ENCODE peak calls at places on chromosomes 13 and 19, in seven cellular contexts. One of them, this sample, is unnamed.

GRCh38 chr19:45275370-45275971 is 24.4 kb downstream of the MARK4 start:
- DNase-seq in NCI-H460: no peak
- DNase-seq in NAMALWA: peak
- DNase-seq in CD4-positive, CD25-positive, alpha-beta regulatory T cell: no peak
- DNase-seq in activated naive CD8-positive, alpha-beta T cell treated with anti-CD3 and anti-CD28 coated beads for 36 hours: no peak
- DNase-seq in effector CD4-positive, alpha-beta T cell: no peak
- DNase-seq in ELF-1: no peak
- DNase-seq in this sample: no peak

GRCh38 chr13:110275931-110276552 is 30.9 kb downstream of the COL4A1 start:
- DNase-seq in CD4-positive, CD25-positive, alpha-beta regulatory T cell: no peak
- DNase-seq in effector CD4-positive, alpha-beta T cell: no peak
- DNase-seq in NCI-H460: no peak
- DNase-seq in ELF-1: no peak
- DNase-seq in activated naive CD8-positive, alpha-beta T cell treated with anti-CD3 and anti-CD28 coated beads for 36 hours: no peak
- DNase-seq in NAMALWA: no peak
- DNase-seq in this sample: no peak

GRCh38 chr13:99362362-99362761 is 55.2 kb upstream of the GPR183 start:
- DNase-seq in NCI-H460: no peak
- DNase-seq in NAMALWA: no peak
- DNase-seq in ELF-1: no peak
- DNase-seq in CD4-positive, CD25-positive, alpha-beta regulatory T cell: no peak
- DNase-seq in effector CD4-positive, alpha-beta T cell: no peak
- DNase-seq in activated naive CD8-positive, alpha-beta T cell treated with anti-CD3 and anti-CD28 coated beads for 36 hours: no peak
- DNase-seq in this sample: no peak

GRCh38 chr13:21670006-21670882 is 629 bp upstream of the FGF9 start:
- DNase-seq in effector CD4-positive, alpha-beta T cell: peak
- DNase-seq in CD4-positive, CD25-positive, alpha-beta regulatory T cell: peak
- DNase-seq in NAMALWA: peak
- DNase-seq in NCI-H460: no peak
- DNase-seq in activated naive CD8-positive, alpha-beta T cell treated with anti-CD3 and anti-CD28 coated beads for 36 hours: peak
- DNase-seq in ELF-1: peak
- DNase-seq in this sample: peak

GRCh38 chr13:46143239-46143701 is 38.4 kb upstream of the CPB2 start:
- DNase-seq in activated naive CD8-positive, alpha-beta T cell treated with anti-CD3 and anti-CD28 coated beads for 36 hours: no peak
- DNase-seq in NCI-H460: no peak
- DNase-seq in effector CD4-positive, alpha-beta T cell: no peak
- DNase-seq in ELF-1: no peak
- DNase-seq in NAMALWA: no peak
- DNase-seq in CD4-positive, CD25-positive, alpha-beta regulatory T cell: no peak
- DNase-seq in this sample: no peak

GRCh38 chr19:1249990-1250298 is 1.6 kb downstream of the MIDN start:
- DNase-seq in CD4-positive, CD25-positive, alpha-beta regulatory T cell: no peak
- DNase-seq in NCI-H460: no peak
- DNase-seq in effector CD4-positive, alpha-beta T cell: no peak
- DNase-seq in ELF-1: no peak
- DNase-seq in NAMALWA: no peak
- DNase-seq in activated naive CD8-positive, alpha-beta T cell treated with anti-CD3 and anti-CD28 coated beads for 36 hours: no peak
- DNase-seq in this sample: no peak

GRCh38 chr19:22438011-22438410 is 15.9 kb upstream of the ZNF98 start:
- DNase-seq in CD4-positive, CD25-positive, alpha-beta regulatory T cell: no peak
- DNase-seq in activated naive CD8-positive, alpha-beta T cell treated with anti-CD3 and anti-CD28 coated beads for 36 hours: no peak
- DNase-seq in effector CD4-positive, alpha-beta T cell: no peak
- DNase-seq in NAMALWA: no peak
- DNase-seq in ELF-1: no peak
- DNase-seq in NCI-H460: no peak
- DNase-seq in this sample: no peak

GRCh38 chr13:50340566-50341287 is 325.5 kb downstream of the KCNRG start:
- DNase-seq in CD4-positive, CD25-positive, alpha-beta regulatory T cell: no peak
- DNase-seq in NCI-H460: no peak
- DNase-seq in ELF-1: peak
- DNase-seq in NAMALWA: no peak
- DNase-seq in effector CD4-positive, alpha-beta T cell: no peak
- DNase-seq in activated naive CD8-positive, alpha-beta T cell treated with anti-CD3 and anti-CD28 coated beads for 36 hours: no peak
- DNase-seq in this sample: no peak

GRCh38 chr19:54415901-54416621 is 797 bp downstream of the TTYH1 start:
- DNase-seq in NCI-H460: no peak
- DNase-seq in NAMALWA: no peak
- DNase-seq in activated naive CD8-positive, alpha-beta T cell treated with anti-CD3 and anti-CD28 coated beads for 36 hours: no peak
- DNase-seq in effector CD4-positive, alpha-beta T cell: no peak
- DNase-seq in ELF-1: peak
- DNase-seq in CD4-positive, CD25-positive, alpha-beta regulatory T cell: no peak
- DNase-seq in this sample: no peak

GRCh38 chr13:57353831-57354230 is 186.8 kb downstream of the PRR20E start:
- DNase-seq in CD4-positive, CD25-positive, alpha-beta regulatory T cell: no peak
- DNase-seq in effector CD4-positive, alpha-beta T cell: no peak
- DNase-seq in NAMALWA: no peak
- DNase-seq in NCI-H460: no peak
- DNase-seq in ELF-1: no peak
- DNase-seq in activated naive CD8-positive, alpha-beta T cell treated with anti-CD3 and anti-CD28 coated beads for 36 hours: no peak
- DNase-seq in this sample: no peak

GRCh38 chr19:41998246-41999020 is 4.4 kb upstream of the ATP1A3 start:
- DNase-seq in ELF-1: peak
- DNase-seq in NAMALWA: peak
- DNase-seq in effector CD4-positive, alpha-beta T cell: no peak
- DNase-seq in NCI-H460: peak
- DNase-seq in CD4-positive, CD25-positive, alpha-beta regulatory T cell: no peak
- DNase-seq in activated naive CD8-positive, alpha-beta T cell treated with anti-CD3 and anti-CD28 coated beads for 36 hours: peak
- DNase-seq in this sample: no peak

GRCh38 chr13:45447050-45447661 is 17.6 kb upstream of the COG3 start:
- DNase-seq in NAMALWA: no peak
- DNase-seq in NCI-H460: no peak
- DNase-seq in activated naive CD8-positive, alpha-beta T cell treated with anti-CD3 and anti-CD28 coated beads for 36 hours: no peak
- DNase-seq in effector CD4-positive, alpha-beta T cell: no peak
- DNase-seq in CD4-positive, CD25-positive, alpha-beta regulatory T cell: no peak
- DNase-seq in ELF-1: no peak
- DNase-seq in this sample: no peak

GRCh38 chr19:13060233-13060963 is 42.3 kb downstream of the LYL1 start:
- DNase-seq in CD4-positive, CD25-positive, alpha-beta regulatory T cell: no peak
- DNase-seq in NAMALWA: no peak
- DNase-seq in effector CD4-positive, alpha-beta T cell: no peak
- DNase-seq in activated naive CD8-positive, alpha-beta T cell treated with anti-CD3 and anti-CD28 coated beads for 36 hours: no peak
- DNase-seq in NCI-H460: no peak
- DNase-seq in ELF-1: peak
- DNase-seq in this sample: no peak

GRCh38 chr19:10517760-10518443 is 655 bp upstream of the S1PR5 start:
- DNase-seq in NAMALWA: no peak
- DNase-seq in NCI-H460: no peak
- DNase-seq in ELF-1: peak
- DNase-seq in CD4-positive, CD25-positive, alpha-beta regulatory T cell: no peak
- DNase-seq in activated naive CD8-positive, alpha-beta T cell treated with anti-CD3 and anti-CD28 coated beads for 36 hours: no peak
- DNase-seq in effector CD4-positive, alpha-beta T cell: no peak
- DNase-seq in this sample: no peak

GRCh38 chr19:45558399-45558878 is 26.2 kb downstream of the OPA3 start:
- DNase-seq in NAMALWA: peak
- DNase-seq in effector CD4-positive, alpha-beta T cell: peak
- DNase-seq in CD4-positive, CD25-positive, alpha-beta regulatory T cell: peak
- DNase-seq in NCI-H460: peak
- DNase-seq in activated naive CD8-positive, alpha-beta T cell treated with anti-CD3 and anti-CD28 coated beads for 36 hours: peak
- DNase-seq in ELF-1: peak
- DNase-seq in this sample: peak

GRCh38 chr19:33414667-33415605 is 41.4 kb downstream of the CEBPG start:
- DNase-seq in NCI-H460: no peak
- DNase-seq in CD4-positive, CD25-positive, alpha-beta regulatory T cell: no peak
- DNase-seq in NAMALWA: no peak
- DNase-seq in effector CD4-positive, alpha-beta T cell: no peak
- DNase-seq in ELF-1: no peak
- DNase-seq in activated naive CD8-positive, alpha-beta T cell treated with anti-CD3 and anti-CD28 coated beads for 36 hours: no peak
- DNase-seq in this sample: no peak

GRCh38 chr13:27372896-27373295 is 51.5 kb upstream of the GTF3A start:
- DNase-seq in effector CD4-positive, alpha-beta T cell: no peak
- DNase-seq in NAMALWA: no peak
- DNase-seq in ELF-1: peak
- DNase-seq in CD4-positive, CD25-positive, alpha-beta regulatory T cell: no peak
- DNase-seq in activated naive CD8-positive, alpha-beta T cell treated with anti-CD3 and anti-CD28 coated beads for 36 hours: no peak
- DNase-seq in NCI-H460: no peak
- DNase-seq in this sample: no peak

GRCh38 chr19:51784922-51785690 is 9.9 kb upstream of the FPR3 start:
- DNase-seq in NAMALWA: peak
- DNase-seq in activated naive CD8-positive, alpha-beta T cell treated with anti-CD3 and anti-CD28 coated beads for 36 hours: peak
- DNase-seq in effector CD4-positive, alpha-beta T cell: no peak
- DNase-seq in CD4-positive, CD25-positive, alpha-beta regulatory T cell: no peak
- DNase-seq in ELF-1: no peak
- DNase-seq in NCI-H460: no peak
- DNase-seq in this sample: no peak

GRCh38 chr13:31207630-31208549 is 8.1 kb downstream of the B3GLCT start:
- DNase-seq in activated naive CD8-positive, alpha-beta T cell treated with anti-CD3 and anti-CD28 coated beads for 36 hours: no peak
- DNase-seq in effector CD4-positive, alpha-beta T cell: no peak
- DNase-seq in CD4-positive, CD25-positive, alpha-beta regulatory T cell: no peak
- DNase-seq in NCI-H460: no peak
- DNase-seq in ELF-1: no peak
- DNase-seq in NAMALWA: no peak
- DNase-seq in this sample: no peak

GRCh38 chr19:30092721-30093569 is 150.9 kb downstream of the URI1 start:
- DNase-seq in activated naive CD8-positive, alpha-beta T cell treated with anti-CD3 and anti-CD28 coated beads for 36 hours: no peak
- DNase-seq in effector CD4-positive, alpha-beta T cell: no peak
- DNase-seq in ELF-1: no peak
- DNase-seq in CD4-positive, CD25-positive, alpha-beta regulatory T cell: no peak
- DNase-seq in NAMALWA: no peak
- DNase-seq in NCI-H460: no peak
- DNase-seq in this sample: no peak

GRCh38 chr19:43532571-43532961 is 422 bp upstream of the ZNF575 start:
- DNase-seq in ELF-1: no peak
- DNase-seq in activated naive CD8-positive, alpha-beta T cell treated with anti-CD3 and anti-CD28 coated beads for 36 hours: no peak
- DNase-seq in NCI-H460: no peak
- DNase-seq in NAMALWA: no peak
- DNase-seq in effector CD4-positive, alpha-beta T cell: no peak
- DNase-seq in CD4-positive, CD25-positive, alpha-beta regulatory T cell: peak
- DNase-seq in this sample: no peak

GRCh38 chr13:106680796-106681482 is 113.0 kb upstream of the ARGLU1 start:
- DNase-seq in CD4-positive, CD25-positive, alpha-beta regulatory T cell: no peak
- DNase-seq in activated naive CD8-positive, alpha-beta T cell treated with anti-CD3 and anti-CD28 coated beads for 36 hours: no peak
- DNase-seq in ELF-1: peak
- DNase-seq in NAMALWA: no peak
- DNase-seq in NCI-H460: no peak
- DNase-seq in effector CD4-positive, alpha-beta T cell: no peak
- DNase-seq in this sample: no peak

GRCh38 chr13:42396501-42396900 is 124.5 kb downstream of the AKAP11 start:
- DNase-seq in NAMALWA: no peak
- DNase-seq in effector CD4-positive, alpha-beta T cell: peak
- DNase-seq in CD4-positive, CD25-positive, alpha-beta regulatory T cell: no peak
- DNase-seq in NCI-H460: no peak
- DNase-seq in ELF-1: no peak
- DNase-seq in activated naive CD8-positive, alpha-beta T cell treated with anti-CD3 and anti-CD28 coated beads for 36 hours: peak
- DNase-seq in this sample: no peak

GRCh38 chr19:45960595-45961235 is 12.9 kb downstream of the NOVA2 start:
- DNase-seq in ELF-1: peak
- DNase-seq in NCI-H460: no peak
- DNase-seq in CD4-positive, CD25-positive, alpha-beta regulatory T cell: no peak
- DNase-seq in effector CD4-positive, alpha-beta T cell: no peak
- DNase-seq in activated naive CD8-positive, alpha-beta T cell treated with anti-CD3 and anti-CD28 coated beads for 36 hours: no peak
- DNase-seq in NAMALWA: peak
- DNase-seq in this sample: no peak

GRCh38 chr13:99196466-99197256 is 4.0 kb upstream of the UBAC2 start:
- DNase-seq in NCI-H460: no peak
- DNase-seq in CD4-positive, CD25-positive, alpha-beta regulatory T cell: no peak
- DNase-seq in ELF-1: no peak
- DNase-seq in effector CD4-positive, alpha-beta T cell: no peak
- DNase-seq in activated naive CD8-positive, alpha-beta T cell treated with anti-CD3 and anti-CD28 coated beads for 36 hours: no peak
- DNase-seq in NAMALWA: peak
- DNase-seq in this sample: no peak

GRCh38 chr13:49450105-49450819 is 6.2 kb downstream of the SETDB2 start:
- DNase-seq in activated naive CD8-positive, alpha-beta T cell treated with anti-CD3 and anti-CD28 coated beads for 36 hours: no peak
- DNase-seq in NCI-H460: no peak
- DNase-seq in CD4-positive, CD25-positive, alpha-beta regulatory T cell: no peak
- DNase-seq in NAMALWA: no peak
- DNase-seq in effector CD4-positive, alpha-beta T cell: no peak
- DNase-seq in ELF-1: no peak
- DNase-seq in this sample: no peak

GRCh38 chr19:32748497-32748896 is 28.9 kb downstream of the TDRD12 start:
- DNase-seq in effector CD4-positive, alpha-beta T cell: no peak
- DNase-seq in NAMALWA: peak
- DNase-seq in NCI-H460: no peak
- DNase-seq in CD4-positive, CD25-positive, alpha-beta regulatory T cell: no peak
- DNase-seq in ELF-1: no peak
- DNase-seq in activated naive CD8-positive, alpha-beta T cell treated with anti-CD3 and anti-CD28 coated beads for 36 hours: no peak
- DNase-seq in this sample: no peak

GRCh38 chr13:94362411-94362909 is 117.0 kb downstream of the DCT start:
- DNase-seq in activated naive CD8-positive, alpha-beta T cell treated with anti-CD3 and anti-CD28 coated beads for 36 hours: peak
- DNase-seq in CD4-positive, CD25-positive, alpha-beta regulatory T cell: peak
- DNase-seq in NAMALWA: peak
- DNase-seq in NCI-H460: peak
- DNase-seq in effector CD4-positive, alpha-beta T cell: peak
- DNase-seq in ELF-1: peak
- DNase-seq in this sample: peak

GRCh38 chr13:102872131-102872530 is 26.3 kb downstream of the ERCC5 start:
- DNase-seq in NCI-H460: no peak
- DNase-seq in activated naive CD8-positive, alpha-beta T cell treated with anti-CD3 and anti-CD28 coated beads for 36 hours: no peak
- DNase-seq in CD4-positive, CD25-positive, alpha-beta regulatory T cell: no peak
- DNase-seq in ELF-1: no peak
- DNase-seq in effector CD4-positive, alpha-beta T cell: no peak
- DNase-seq in NAMALWA: no peak
- DNase-seq in this sample: no peak

GRCh38 chr19:5950744-5951143 is 27.2 kb downstream of the RANBP3 start:
- DNase-seq in ELF-1: no peak
- DNase-seq in activated naive CD8-positive, alpha-beta T cell treated with anti-CD3 and anti-CD28 coated beads for 36 hours: no peak
- DNase-seq in effector CD4-positive, alpha-beta T cell: no peak
- DNase-seq in CD4-positive, CD25-positive, alpha-beta regulatory T cell: no peak
- DNase-seq in NCI-H460: no peak
- DNase-seq in NAMALWA: no peak
- DNase-seq in this sample: no peak

GRCh38 chr13:113562085-113562749 is 22.3 kb upstream of the TFDP1 start:
- DNase-seq in effector CD4-positive, alpha-beta T cell: no peak
- DNase-seq in NAMALWA: peak
- DNase-seq in activated naive CD8-positive, alpha-beta T cell treated with anti-CD3 and anti-CD28 coated beads for 36 hours: peak
- DNase-seq in ELF-1: peak
- DNase-seq in CD4-positive, CD25-positive, alpha-beta regulatory T cell: no peak
- DNase-seq in NCI-H460: peak
- DNase-seq in this sample: peak

GRCh38 chr19:40237791-40238190 is 11.3 kb upstream of the CCNP start:
- DNase-seq in activated naive CD8-positive, alpha-beta T cell treated with anti-CD3 and anti-CD28 coated beads for 36 hours: no peak
- DNase-seq in CD4-positive, CD25-positive, alpha-beta regulatory T cell: no peak
- DNase-seq in NAMALWA: no peak
- DNase-seq in effector CD4-positive, alpha-beta T cell: no peak
- DNase-seq in NCI-H460: no peak
- DNase-seq in ELF-1: no peak
- DNase-seq in this sample: no peak